ENCODE peak calls at places on chromosomes 6 and 20, in eight cellular contexts. T is adrenal gland, L is mesendoderm, H is pancreas, F is tibial artery, C is GM23338, Z is tibial nerve, W is psoas muscle. U is an unnamed sample.

GRCh38 chr6:150269130-150269856 is 99.5 kb upstream of the IYD start:
- DNase-seq in T (no peak), L (no peak), H (no peak), F (no peak), C (no peak), Z (no peak), W (no peak), U (no peak)

GRCh38 chr6:122014961-122015360 is 384.5 kb upstream of the HSF2 start:
- DNase-seq in T (no peak), L (no peak), H (no peak), F (no peak), C (no peak), Z (no peak), W (no peak), U (no peak)

GRCh38 chr20:62321521-62321948 is 18.7 kb downstream of the ADRM1 start:
- DNase-seq in T (no peak), L (peak; percentile 67), H (peak; percentile 25), F (no peak), C (peak; percentile 62), Z (no peak), W (no peak), U (no peak)

GRCh38 chr6:163311830-163312229 is 102.7 kb upstream of the QKI start:
- DNase-seq in T (no peak), L (no peak), H (no peak), F (no peak), C (no peak), Z (no peak), W (no peak), U (no peak)

GRCh38 chr20:10540636-10541493 is 105.8 kb downstream of the SLX4IP start:
- DNase-seq in T (no peak), L (peak; percentile 46), H (no peak), F (no peak), C (no peak), Z (no peak), W (no peak), U (no peak)

GRCh38 chr6:16141514-16141913 is 12.6 kb downstream of the MYLIP start:
- DNase-seq in T (no peak), L (no peak), H (no peak), F (no peak), C (no peak), Z (no peak), W (no peak), U (no peak)

GRCh38 chr6:18388942-18389341 is 1.8 kb downstream of the RNF144B start:
- DNase-seq in T (no peak), L (peak; percentile 45), H (no peak), F (no peak), C (peak; percentile 32), Z (no peak), W (no peak), U (no peak)

GRCh38 chr6:142856857-142857608 is 87.9 kb downstream of the HIVEP2 start:
- DNase-seq in T (no peak), L (no peak), H (no peak), F (no peak), C (no peak), Z (no peak), W (no peak), U (no peak)

GRCh38 chr20:45111799-45112471 is 3.0 kb downstream of the WFDC5 start:
- DNase-seq in T (no peak), L (peak; percentile 64), H (no peak), F (no peak), C (peak; percentile 83), Z (no peak), W (no peak), U (no peak)

DNA sequence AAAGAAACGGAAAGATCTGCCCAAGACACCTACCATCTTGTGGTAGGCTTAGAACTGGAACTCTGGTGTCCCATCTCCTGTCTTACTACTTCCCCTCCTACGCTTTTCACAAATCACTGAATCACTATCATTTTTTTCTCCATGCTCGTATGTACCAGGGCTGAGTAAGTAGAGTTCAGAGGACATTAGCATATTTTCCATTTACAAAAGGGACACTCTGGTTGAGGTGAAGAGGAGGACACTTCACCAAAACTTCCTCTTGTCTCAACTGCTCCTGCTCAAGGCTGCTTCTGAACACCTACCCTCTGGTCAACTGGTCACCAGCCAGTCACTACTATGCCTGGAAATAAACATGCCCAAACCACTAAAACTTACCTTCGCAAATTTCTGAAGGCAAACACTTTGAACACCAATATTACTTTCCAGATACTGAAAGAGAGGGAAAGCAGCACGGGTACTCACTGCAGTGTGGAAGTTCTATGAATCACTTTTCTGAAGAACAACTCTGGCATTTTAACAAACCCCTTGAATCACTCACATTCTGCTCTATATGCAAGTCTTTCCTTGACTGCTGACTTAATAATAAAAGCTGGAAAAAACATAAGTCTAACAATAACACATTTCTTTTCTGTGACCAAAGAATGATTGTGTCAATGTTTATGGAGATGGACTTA is 123.3 kb downstream of the INSM1 start:
- DNase-seq in T (no peak), L (no peak), H (no peak), F (no peak), C (no peak), Z (no peak), W (no peak), U (no peak)
- H3K27ac ChIP-seq in T (no peak overlapping the region), L (no peak overlapping the region), H (no peak overlapping the region), F (no peak overlapping the region), C (no peak overlapping the region), Z (peak overlapping the region; percentile 30), W (no peak overlapping the region), U (no peak overlapping the region)

GRCh38 chr6:43509142-43509983 is 783 bp downstream of the LRRC73 start:
- DNase-seq in T (no peak), L (no peak), H (no peak), F (no peak), C (peak; percentile 48), Z (no peak), W (peak; percentile 54), U (no peak)
- H3K27ac ChIP-seq in T (peak overlapping the region; percentile 95), L (no peak overlapping the region), H (no peak overlapping the region), F (peak overlapping the region; percentile 35), C (no peak overlapping the region), Z (no peak overlapping the region), W (no peak overlapping the region), U (no peak overlapping the region)

GRCh38 chr6:26271640-26272090 is 93.3 kb upstream of the BTN3A2 start:
- DNase-seq in T (no peak), L (no peak), H (no peak), F (no peak), C (no peak), Z (no peak), W (no peak), U (no peak)

GRCh38 chr6:26270121-26270861 is 94.7 kb upstream of the BTN3A2 start:
- DNase-seq in T (no peak), L (no peak), H (no peak), F (no peak), C (peak; percentile 48), Z (no peak), W (no peak), U (no peak)

GRCh38 chr6:26268659-26269402 is 96.2 kb upstream of the BTN3A2 start:
- DNase-seq in T (no peak), L (peak; percentile 94), H (no peak), F (no peak), C (peak; percentile 96), Z (no peak), W (no peak), U (no peak)

GRCh38 chr6:26270903-26271639 is 93.9 kb upstream of the BTN3A2 start:
- DNase-seq in T (peak; percentile 82), L (peak; percentile 98), H (no peak), F (peak; percentile 76), C (peak; percentile 97), Z (no peak), W (peak; percentile 63), U (peak; percentile 47)

GRCh38 chr6:26269406-26270120 is 95.4 kb upstream of the BTN3A2 start:
- DNase-seq in T (no peak), L (no peak), H (no peak), F (no peak), C (no peak), Z (no peak), W (no peak), U (no peak)
- H3K27ac ChIP-seq in T (no peak overlapping the region), L (no peak overlapping the region), H (no peak overlapping the region), F (no peak overlapping the region), C (peak overlapping the region; percentile 94), Z (no peak overlapping the region), W (no peak overlapping the region), U (no peak overlapping the region)

DNA sequence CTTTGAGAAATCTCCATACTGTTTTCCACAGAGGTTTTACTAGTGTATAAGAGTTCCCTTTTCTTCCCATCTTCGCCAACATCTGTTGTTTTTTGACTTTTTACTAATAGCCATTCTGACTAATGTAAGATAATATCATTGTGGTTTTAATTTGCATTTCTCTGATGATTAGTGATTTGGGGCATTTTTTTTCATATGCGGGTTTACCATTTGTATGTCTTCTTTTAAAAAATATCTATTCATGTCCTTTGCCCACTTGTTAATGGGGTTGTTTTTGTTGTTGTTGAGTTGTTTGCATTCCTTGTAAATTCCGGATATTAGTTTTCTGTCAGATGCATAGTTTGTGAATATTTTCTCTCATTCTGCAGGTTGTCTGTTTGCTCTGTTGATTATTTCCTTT is 167.1 kb downstream of the PRL start:
- DNase-seq in T (no peak), L (no peak), H (no peak), F (no peak), C (no peak), Z (no peak), W (no peak), U (no peak)
- H3K27ac ChIP-seq in T (no peak overlapping the region), L (no peak overlapping the region), H (no peak overlapping the region), F (no peak overlapping the region), C (no peak overlapping the region), Z (no peak overlapping the region), W (no peak overlapping the region), U (no peak overlapping the region)

U was measured in substantia nigra.